ENCODE peak calls at places on chromosomes 3 and 15, in ten cellular contexts. D is Panc1, C is Peyer's patch, Q is neuronal stem cell, A is right lobe of liver, Z is testis, P is aorta, R is A549, M is cardiac muscle cell, S is transverse colon. Y is an unnamed sample. For H3K9me3, the result is how much of the 10 kb centered on the place peaks cover.

GRCh38 chr3:37967252-37967881 is 23.2 kb upstream of the VILL start:
- DNase-seq in D (peak), C (peak), Q (peak), A (peak), Z (peak), P (peak), R (peak), M (peak), S (peak), Y (peak)

GRCh38 chr3:35616346-35616745 is 23.0 kb upstream of the ARPP21 start:
- DNase-seq in D (no peak), C (no peak), Q (no peak), A (no peak), Z (no peak), P (no peak), R (no peak), M (no peak), S (no peak), Y (no peak)

GRCh38 chr15:99275525-99276128 is 24.3 kb downstream of the LRRC28 start:
- DNase-seq in D (no peak), C (no peak), Q (no peak), A (no peak), Z (no peak), P (no peak), R (no peak), M (no peak), S (no peak), Y (no peak)

GRCh38 chr3:61858054-61858453 is 296.7 kb downstream of the PTPRG start:
- DNase-seq in D (no peak), C (no peak), Q (no peak), A (no peak), Z (no peak), P (no peak), R (no peak), M (peak), S (no peak), Y (no peak)

GRCh38 chr3:179750720-179751328 is 98.0 kb downstream of the USP13 start:
- DNase-seq in D (no peak), C (no peak), Q (no peak), A (no peak), Z (no peak), P (no peak), R (peak), M (peak), S (no peak), Y (no peak)

GRCh38 chr3:34405159-34405558 is 606.7 kb downstream of the PDCD6IP start:
- DNase-seq in D (no peak), C (no peak), Q (no peak), A (no peak), Z (no peak), P (no peak), R (no peak), M (no peak), S (no peak), Y (no peak)

GRCh38 chr3:33144433-33144832 is 30.6 kb downstream of the CRTAP start:
- DNase-seq in D (no peak), C (no peak), Q (no peak), A (no peak), Z (peak), P (no peak), R (peak), M (no peak), S (no peak), Y (no peak)

GRCh38 chr3:20078194-20078709 is 38.0 kb downstream of the KAT2B start:
- DNase-seq in D (no peak), C (no peak), Q (no peak), A (no peak), Z (no peak), P (no peak), R (no peak), M (no peak), S (no peak), Y (no peak)

GRCh38 chr3:46856576-46857471 is 6.4 kb downstream of the MYL3 start:
- DNase-seq in D (no peak), C (peak), Q (no peak), A (peak), Z (peak), P (peak), R (no peak), M (no peak), S (no peak), Y (no peak)

GRCh38 chr15:81893182-81893833 is 152.5 kb downstream of the MEX3B start:
- DNase-seq in D (no peak), C (no peak), Q (no peak), A (no peak), Z (no peak), P (no peak), R (no peak), M (no peak), S (no peak), Y (no peak)

GRCh38 chr3:118641608-118642007 is 393.0 kb downstream of the IGSF11 start:
- DNase-seq in D (no peak), C (no peak), Q (peak), A (no peak), Z (peak), P (no peak), R (peak), M (peak), S (no peak), Y (no peak)

GRCh38 chr3:39138804-39139415 is 14.5 kb downstream of the CSRNP1 start:
- DNase-seq in D (no peak), C (no peak), Q (no peak), A (no peak), Z (no peak), P (no peak), R (no peak), M (no peak), S (peak), Y (no peak)

GRCh38 chr3:40780341-40780800 is 255.6 kb downstream of the ZNF621 start:
- DNase-seq in D (no peak), C (no peak), Q (peak), A (no peak), Z (peak), P (peak), R (no peak), M (no peak), S (peak), Y (no peak)

GRCh38 chr3:75978686-75979085 is 193.3 kb upstream of the ZNF717 start:
- DNase-seq in D (no peak), C (no peak), Q (no peak), A (no peak), Z (no peak), P (no peak), R (no peak), M (no peak), S (no peak), Y (no peak)

GRCh38 chr3:13463618-13464400 is 16.3 kb upstream of the HDAC11 start:
- DNase-seq in D (no peak), C (no peak), Q (no peak), A (no peak), Z (no peak), P (no peak), R (no peak), M (no peak), S (no peak), Y (no peak)

GRCh38 chr3:72683068-72683467 is 165.2 kb downstream of the SHQ1 start:
- DNase-seq in D (no peak), C (no peak), Q (no peak), A (no peak), Z (no peak), P (no peak), R (no peak), M (no peak), S (no peak), Y (no peak)

GRCh38 chr3:141275973-141276372 is 44.3 kb downstream of the PXYLP1 start:
- DNase-seq in D (peak), C (no peak), Q (no peak), A (no peak), Z (no peak), P (no peak), R (peak), M (no peak), S (no peak), Y (no peak)

GRCh38 chr3:182713743-182714517 is 79.4 kb upstream of the ATP11B start:
- DNase-seq in D (peak), C (no peak), Q (no peak), A (no peak), Z (no peak), P (no peak), R (peak), M (peak), S (no peak), Y (no peak)

GRCh38 chr15:47673343-47673761 is 44.0 kb upstream of the SEMA6D start:
- DNase-seq in D (no peak), C (no peak), Q (no peak), A (no peak), Z (peak), P (no peak), R (no peak), M (peak), S (no peak), Y (no peak)

GRCh38 chr15:45242289-45242688 is 9.7 kb upstream of the SLC28A2 start:
- DNase-seq in D (no peak), C (no peak), Q (peak), A (no peak), Z (no peak), P (no peak), R (peak), M (no peak), S (no peak), Y (no peak)

GRCh38 chr3:99502871-99503270 is 135.5 kb upstream of the COL8A1 start:
- DNase-seq in D (no peak), C (no peak), Q (no peak), A (no peak), Z (no peak), P (no peak), R (no peak), M (no peak), S (no peak), Y (no peak)

GRCh38 chr3:76024640-76025039 is 239.3 kb upstream of the ZNF717 start:
- DNase-seq in D (no peak), C (no peak), Q (no peak), A (no peak), Z (no peak), P (no peak), R (peak), M (peak), S (no peak), Y (no peak)

GRCh38 chr3:181711325-181712135 is at the start of gene SOX2:
- DNase-seq in D (no peak), C (peak), Q (peak), A (peak), Z (peak), P (peak), R (peak), M (peak), S (peak), Y (no peak)

GRCh38 chr3:127751163-127751621 is 71.1 kb downstream of the MGLL start:
- DNase-seq in D (no peak), C (peak), Q (no peak), A (peak), Z (no peak), P (no peak), R (no peak), M (no peak), S (no peak), Y (no peak)

GRCh38 chr3:132161608-132162007 is 126.8 kb upstream of the CPNE4 start:
- DNase-seq in D (no peak), C (no peak), Q (no peak), A (no peak), Z (no peak), P (no peak), R (no peak), M (no peak), S (no peak), Y (no peak)

GRCh38 chr3:37137516-37137915 is 36.9 kb downstream of the LRRFIP2 start:
- DNase-seq in D (no peak), C (no peak), Q (no peak), A (no peak), Z (no peak), P (no peak), R (no peak), M (no peak), S (no peak), Y (no peak)

GRCh38 chr3:72982653-72983366 is 13.8 kb upstream of the PPP4R2 start:
- DNase-seq in D (no peak), C (no peak), Q (no peak), A (no peak), Z (no peak), P (no peak), R (no peak), M (no peak), S (no peak), Y (no peak)

GRCh38 chr3:125160911-125161371 is 51.6 kb downstream of the SLC12A8 start:
- DNase-seq in D (no peak), C (no peak), Q (no peak), A (no peak), Z (no peak), P (no peak), R (no peak), M (no peak), S (no peak), Y (no peak)

GRCh38 chr15:87348746-87349145 is 907.8 kb downstream of the NTRK3 start:
- DNase-seq in D (no peak), C (no peak), Q (no peak), A (no peak), Z (no peak), P (no peak), R (peak), M (no peak), S (no peak), Y (no peak)

GRCh38 chr15:54659668-54660067 is 537.1 kb downstream of the RSL24D1 start:
- DNase-seq in D (no peak), C (no peak), Q (no peak), A (no peak), Z (no peak), P (no peak), R (no peak), M (no peak), S (peak), Y (no peak)

GRCh38 chr3:70870576-70870975 is 558.1 kb upstream of the MDFIC2 start:
- DNase-seq in D (no peak), C (no peak), Q (no peak), A (no peak), Z (no peak), P (no peak), R (no peak), M (no peak), S (no peak), Y (no peak)

GRCh38 chr15:58918239-58918638 is 15.2 kb downstream of the SLTM start:
- DNase-seq in D (no peak), C (no peak), Q (no peak), A (no peak), Z (no peak), P (no peak), R (no peak), M (no peak), S (no peak), Y (no peak)

GRCh38 chr15:99343836-99344551 is 92.7 kb downstream of the LRRC28 start:
- DNase-seq in D (no peak), C (no peak), Q (no peak), A (no peak), Z (peak), P (peak), R (peak), M (peak), S (peak), Y (peak)

GRCh38 chr3:15120986-15121385 is 22.0 kb upstream of the RBSN start:
- DNase-seq in D (no peak), C (no peak), Q (no peak), A (no peak), Z (no peak), P (no peak), R (no peak), M (no peak), S (no peak), Y (no peak)

GRCh38 chr3:172581757-172582166 is 58.5 kb upstream of the TNFSF10 start:
- DNase-seq in D (no peak), C (no peak), Q (no peak), A (no peak), Z (no peak), P (no peak), R (no peak), M (no peak), S (no peak), Y (no peak)

GRCh38 chr15:55407631-55407948 is 569 bp downstream of the CCPG1 start:
- DNase-seq in D (no peak), C (no peak), Q (no peak), A (no peak), Z (no peak), P (peak), R (peak), M (no peak), S (no peak), Y (no peak)

GRCh38 chr3:10437995-10438901 is 67.1 kb downstream of the ATP2B2 start:
- DNase-seq in D (no peak), C (peak), Q (no peak), A (no peak), Z (no peak), P (no peak), R (no peak), M (peak), S (no peak), Y (no peak)

GRCh38 chr15:78616506-78616905 is 4.3 kb downstream of the CHRNA3 start:
- DNase-seq in D (no peak), C (no peak), Q (no peak), A (no peak), Z (no peak), P (no peak), R (no peak), M (no peak), S (no peak), Y (no peak)

GRCh38 chr3:192409203-192409837 is 318.0 kb downstream of the FGF12 start:
- DNase-seq in D (no peak), C (no peak), Q (peak), A (peak), Z (peak), P (peak), R (peak), M (peak), S (no peak), Y (no peak)

GRCh38 chr3:192410684-192410960 is 316.7 kb downstream of the FGF12 start:
- DNase-seq in D (no peak), C (no peak), Q (no peak), A (no peak), Z (no peak), P (no peak), R (no peak), M (no peak), S (no peak), Y (no peak)

GRCh38 chr3:192409838-192410683 is 317.3 kb downstream of the FGF12 start:
- DNase-seq in D (no peak), C (no peak), Q (peak), A (no peak), Z (peak), P (peak), R (peak), M (peak), S (no peak), Y (no peak)

GRCh38 chr3:192408721-192409151 is 318.6 kb downstream of the FGF12 start:
- DNase-seq in D (no peak), C (no peak), Q (peak), A (no peak), Z (peak), P (no peak), R (no peak), M (peak), S (no peak), Y (no peak)

DNA sequence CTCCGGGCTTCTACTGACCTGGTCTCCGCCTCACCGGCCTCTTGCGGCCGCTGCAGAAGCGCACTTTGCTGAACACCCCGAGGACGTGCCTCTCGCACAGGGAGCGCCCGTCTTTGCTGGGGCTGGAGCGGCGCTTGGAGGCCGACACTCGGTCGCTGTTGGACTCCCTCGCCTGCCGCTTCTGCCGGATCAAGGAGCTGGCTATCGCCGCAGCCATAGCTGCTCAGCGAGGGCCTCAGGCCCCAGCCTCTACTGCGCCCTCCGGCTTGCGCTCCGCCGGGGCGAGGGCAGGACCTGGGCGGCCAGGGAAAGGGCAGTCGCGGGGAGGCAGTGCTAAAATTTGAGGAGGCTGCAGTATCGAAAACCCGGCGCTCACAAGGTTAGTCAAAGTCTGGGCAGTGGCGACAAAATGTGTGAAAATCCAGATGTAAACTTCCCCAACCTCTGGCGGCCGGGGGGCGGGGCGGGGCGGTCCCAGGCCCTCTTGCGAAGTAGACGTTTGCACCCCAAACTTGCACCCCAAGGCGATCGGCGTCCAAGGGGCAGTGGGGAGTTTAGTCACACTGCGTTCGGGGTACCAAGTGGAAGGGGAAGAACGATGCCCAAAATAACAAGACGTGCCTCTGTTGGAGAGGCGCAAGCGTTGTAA is 319.2 kb downstream of the FGF12 start:
- DNase-seq in D (no peak), C (no peak), Q (peak), A (peak), Z (peak), P (peak), R (no peak), M (peak), S (no peak), Y (no peak)
- H3K9me3 ChIP-seq in D (under half), C (under half), Q (under half), A (under half), Z (under half), P (under half), R (under half), M (under half), S (under half), Y (under half)

GRCh38 chr3:137761563-137762503 is 2.3 kb upstream of the SOX14 start:
- DNase-seq in D (no peak), C (no peak), Q (no peak), A (no peak), Z (no peak), P (no peak), R (no peak), M (no peak), S (no peak), Y (no peak)
- H3K9me3 ChIP-seq in D (under half), C (under half), Q (under half), A (under half), Z (under half), P (under half), R (under half), M (under half), S (under half), Y (under half)

GRCh38 chr15:71791975-71792374 is 18.4 kb upstream of the NR2E3 start:
- DNase-seq in D (no peak), C (no peak), Q (no peak), A (no peak), Z (no peak), P (peak), R (no peak), M (no peak), S (no peak), Y (no peak)
- H3K9me3 ChIP-seq in D (under half), C (under half), Q (under half), A (under half), Z (under half), P (under half), R (under half), M (under half), S (under half), Y (under half)

DNA sequence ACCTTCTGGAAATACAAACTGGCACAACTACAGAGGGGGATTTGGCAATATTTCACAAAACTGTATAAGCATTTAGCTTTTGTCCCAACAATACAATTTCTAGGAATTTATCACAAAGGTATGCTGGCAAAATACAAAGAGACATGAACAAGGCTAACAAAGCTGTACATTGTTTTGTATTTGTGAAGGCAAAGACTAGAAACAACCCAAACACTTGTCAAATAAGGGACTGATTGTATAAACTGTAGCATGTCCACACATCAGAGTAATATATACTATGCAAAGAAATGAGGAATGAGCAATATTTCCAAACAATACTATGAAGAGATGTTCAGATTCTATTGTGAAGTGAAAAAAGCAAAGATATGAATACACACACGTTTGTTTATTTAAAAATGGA is 26.4 kb downstream of the CP start:
- DNase-seq in D (no peak), C (no peak), Q (no peak), A (no peak), Z (no peak), P (no peak), R (no peak), M (no peak), S (no peak), Y (no peak)
- H3K9me3 ChIP-seq in D (under half), C (under half), Q (under half), A (under half), Z (under half), P (under half), R (under half), M (under half), S (under half), Y (under half)

GRCh38 chr15:92510163-92510882 is 116.6 kb downstream of the ST8SIA2 start:
- DNase-seq in D (no peak), C (no peak), Q (peak), A (no peak), Z (no peak), P (no peak), R (peak), M (no peak), S (no peak), Y (no peak)
- H3K9me3 ChIP-seq in D (under half), C (under half), Q (under half), A (under half), Z (under half), P (under half), R (under half), M (under half), S (under half), Y (under half)

GRCh38 chr15:95131071-95131683 is 899.8 kb downstream of the MCTP2 start:
- DNase-seq in D (no peak), C (no peak), Q (no peak), A (no peak), Z (no peak), P (no peak), R (no peak), M (no peak), S (no peak), Y (no peak)

GRCh38 chr15:95129589-95129988 is 898.2 kb downstream of the MCTP2 start:
- DNase-seq in D (no peak), C (no peak), Q (no peak), A (no peak), Z (peak), P (no peak), R (no peak), M (no peak), S (peak), Y (no peak)

GRCh38 chr15:95132774-95133173 is 901.4 kb downstream of the MCTP2 start:
- DNase-seq in D (no peak), C (no peak), Q (no peak), A (no peak), Z (no peak), P (no peak), R (no peak), M (no peak), S (no peak), Y (no peak)

GRCh38 chr15:95125803-95126202 is 894.4 kb downstream of the MCTP2 start:
- DNase-seq in D (no peak), C (no peak), Q (no peak), A (no peak), Z (no peak), P (no peak), R (no peak), M (no peak), S (no peak), Y (no peak)

GRCh38 chr15:95127356-95127755 is 896.0 kb downstream of the MCTP2 start:
- DNase-seq in D (no peak), C (no peak), Q (no peak), A (no peak), Z (no peak), P (no peak), R (no peak), M (no peak), S (no peak), Y (no peak)
- H3K9me3 ChIP-seq in D (under half), C (under half), Q (under half), A (under half), Z (under half), P (under half), R (under half), M (under half), S (under half), Y (under half)

Y was measured in naive thymus-derived CD4-positive, alpha-beta T cell.